ENCODE peak calls at places on chromosomes 1 and 21, in six cellular contexts. E is K562, N is A549, P is GM12878, B is H1, Y is HepG2. L is an unnamed sample.

GRCh38 chr1:51491166-51491981 is 27.7 kb downstream of the EPS15 start:
- DNase-seq in E (no peak), N (no peak), P (no peak), B (no peak), Y (no peak), L (no peak)

GRCh38 chr1:151549199-151549598 is 9.1 kb downstream of the TUFT1 start:
- DNase-seq in E (no peak), N (no peak), P (no peak), B (no peak), Y (no peak), L (no peak)

GRCh38 chr1:93588206-93588605 is 93.4 kb downstream of the BCAR3 start:
- DNase-seq in E (no peak), N (no peak), P (no peak), B (no peak), Y (no peak), L (no peak)

GRCh38 chr1:153928776-153929432 is 6.1 kb upstream of the GATAD2B start:
- DNase-seq in E (no peak), N (no peak), P (no peak), B (no peak), Y (no peak), L (peak; percentile 82)

GRCh38 chr21:38938343-38938742 is 132.6 kb downstream of the ETS2 start:
- DNase-seq in E (no peak), N (no peak), P (no peak), B (no peak), Y (no peak), L (peak; percentile 74)

GRCh38 chr1:203860396-203860951 is 925 bp upstream of the SNRPE start:
- DNase-seq in E (no peak), N (no peak), P (no peak), B (peak; percentile 54), Y (peak; percentile 49), L (no peak)

GRCh38 chr1:206100226-206100780 is 16.9 kb downstream of the AVPR1B start:
- DNase-seq in E (no peak), N (no peak), P (no peak), B (peak; percentile 30), Y (no peak), L (no peak)

GRCh38 chr1:117613969-117614865 is 8.4 kb downstream of the TENT5C start:
- DNase-seq in E (peak; percentile 74), N (no peak), P (no peak), B (no peak), Y (no peak), L (no peak)

GRCh38 chr1:203682401-203683383 is 56.1 kb downstream of the ATP2B4 start:
- DNase-seq in E (peak; percentile 53), N (no peak), P (no peak), B (no peak), Y (peak; percentile 84), L (no peak)

GRCh38 chr1:32494196-32494595 is 29.3 kb downstream of the ZBTB8B start:
- DNase-seq in E (no peak), N (no peak), P (no peak), B (no peak), Y (no peak), L (peak; percentile 85)

GRCh38 chr1:214637722-214638473 is 34.9 kb downstream of the CENPF start:
- DNase-seq in E (no peak), N (peak; percentile 43), P (no peak), B (no peak), Y (peak; percentile 15), L (no peak)

GRCh38 chr1:230915079-230915478 is 46.8 kb upstream of the C1orf198 start:
- DNase-seq in E (no peak), N (no peak), P (no peak), B (no peak), Y (no peak), L (no peak)

GRCh38 chr1:198641966-198642656 is 3.3 kb downstream of the PTPRC start:
- DNase-seq in E (no peak), N (no peak), P (no peak), B (no peak), Y (no peak), L (no peak)

GRCh38 chr1:64241069-64241468 is 37.6 kb downstream of the UBE2U start:
- DNase-seq in E (no peak), N (no peak), P (no peak), B (no peak), Y (no peak), L (no peak)
- TF ChIP-seq CHD2 in E (no peak), N (no peak), P (no peak), B (no peak), Y (no peak), L (no peak)

GRCh38 chr1:97192872-97193572 is 471.4 kb downstream of the PTBP2 start:
- DNase-seq in E (no peak), N (peak; percentile 5), P (no peak), B (no peak), Y (no peak), L (no peak)
- TF ChIP-seq CHD2 in E (no peak), N (no peak), P (no peak), B (no peak), Y (no peak), L (no peak)

GRCh38 chr1:27005166-27005530 is 7.5 kb downstream of the TENT5B start:
- DNase-seq in E (no peak), N (no peak), P (no peak), B (peak; percentile 52), Y (no peak), L (no peak)

GRCh38 chr1:27003745-27004470 is 8.7 kb downstream of the TENT5B start:
- DNase-seq in E (no peak), N (no peak), P (no peak), B (peak; percentile 56), Y (peak; percentile 85), L (no peak)

GRCh38 chr1:27004471-27005165 is 8.0 kb downstream of the TENT5B start:
- DNase-seq in E (peak; percentile 85), N (no peak), P (no peak), B (peak; percentile 74), Y (no peak), L (peak; percentile 57)

GRCh38 chr1:27006683-27007082 is 6.0 kb downstream of the TENT5B start:
- DNase-seq in E (no peak), N (no peak), P (no peak), B (peak; percentile 70), Y (no peak), L (no peak)

GRCh38 chr1:27005648-27006496 is 6.8 kb downstream of the TENT5B start:
- DNase-seq in E (no peak), N (no peak), P (no peak), B (peak; percentile 62), Y (no peak), L (no peak)
- TF ChIP-seq CHD2 in E (no peak), N (no peak), P (no peak), B (no peak), Y (no peak), L (no peak)

GRCh38 chr1:112788561-112788960 is 73.4 kb upstream of the PPM1J start:
- DNase-seq in E (no peak), N (no peak), P (no peak), B (no peak), Y (no peak), L (no peak)

GRCh38 chr1:112778136-112778535 is 63.0 kb upstream of the PPM1J start:
- DNase-seq in E (no peak), N (no peak), P (no peak), B (no peak), Y (no peak), L (no peak)

GRCh38 chr1:112783059-112783458 is 67.9 kb upstream of the PPM1J start:
- DNase-seq in E (no peak), N (no peak), P (no peak), B (no peak), Y (no peak), L (no peak)
- TF ChIP-seq CHD2 in E (no peak), N (no peak), P (no peak), B (no peak), Y (no peak), L (no peak)

DNA sequence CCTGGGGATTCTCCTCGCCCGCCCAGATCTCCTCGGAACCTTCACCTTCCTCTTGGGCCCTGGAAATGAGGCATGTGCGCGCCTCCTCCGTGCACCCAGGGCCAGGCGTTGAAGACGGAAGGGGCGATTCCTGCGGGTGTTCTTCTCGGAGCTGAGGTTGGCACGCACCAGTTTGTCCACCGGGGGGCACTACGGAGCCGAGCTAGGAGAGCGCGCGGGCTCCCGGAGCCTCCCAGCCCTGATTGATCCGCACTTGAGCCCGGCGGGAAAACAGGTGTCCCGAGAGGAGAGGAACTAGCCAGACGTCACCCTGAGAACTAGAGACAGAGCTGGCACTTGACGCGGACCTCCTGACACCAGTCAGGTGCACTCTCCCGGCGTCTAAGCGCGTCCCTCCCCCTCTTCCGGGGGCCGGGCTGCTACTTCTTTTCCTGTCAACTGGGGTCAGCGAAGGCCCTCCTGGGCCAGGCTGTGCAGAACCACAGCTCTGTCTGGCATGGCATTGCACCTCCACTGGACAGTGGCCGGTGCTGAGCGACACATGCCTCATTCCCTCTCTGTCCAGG is 18.3 kb upstream of the SERINC2 start:
- DNase-seq in E (peak; percentile 88), N (peak; percentile 78), P (peak; percentile 21), B (peak; percentile 98), Y (peak; percentile 57), L (peak; percentile 88)
- TF ChIP-seq CHD2 in E (no peak), N (no peak), P (no peak), B (no peak), Y (no peak), L (peak; percentile 51)

DNA sequence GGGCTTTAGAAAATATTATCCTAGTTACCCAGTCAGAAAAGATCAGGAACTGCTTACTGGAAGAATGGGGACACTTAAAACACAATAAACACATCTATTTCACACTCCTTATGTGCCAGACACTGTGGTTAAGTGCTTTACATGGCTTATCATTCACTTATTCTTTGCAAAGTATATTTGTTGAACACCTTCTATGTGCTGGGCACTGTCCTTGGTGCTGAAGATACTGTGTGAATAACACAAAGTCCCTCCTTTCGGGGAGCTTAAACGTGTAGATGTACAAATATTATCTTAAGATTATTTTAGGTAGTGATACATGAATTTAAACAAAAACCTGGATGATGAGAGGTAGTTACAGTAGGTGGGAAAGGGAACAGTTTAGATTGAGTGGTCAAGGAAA is 169.3 kb downstream of the ST6GALNAC5 start:
- DNase-seq in E (no peak), N (no peak), P (no peak), B (no peak), Y (no peak), L (no peak)
- TF ChIP-seq CHD2 in E (no peak), N (no peak), P (no peak), B (no peak), Y (no peak), L (no peak)

GRCh38 chr1:107430540-107431228 is 289.8 kb downstream of the NTNG1 start:
- DNase-seq in E (peak; percentile 26), N (peak; percentile 3), P (peak; percentile 39), B (no peak), Y (peak; percentile 67), L (peak; percentile 12)
- TF ChIP-seq CHD2 in E (no peak), N (no peak), P (no peak), B (no peak), Y (no peak), L (no peak)

L was measured in SK-N-SH.